ENCODE peak calls at places on chromosomes 1 and 21, in nine cellular contexts. W, S, A, Z, R, Q, J, C and L are unnamed samples.

GRCh38 chr1:109163549-109163948 is 49.6 kb downstream of the ELAPOR1 start:
- DNase-seq in S (no peak), J (no peak), Q (no peak), R (no peak), A (no peak), Z (no peak), W (no peak), C (no peak), L (no peak)

GRCh38 chr1:115829947-115830346 is 11.0 kb downstream of the NHLH2 start:
- DNase-seq in R (no peak), Q (no peak), C (no peak), Z (no peak), S (no peak), A (no peak), W (no peak), J (no peak), L (no peak)

GRCh38 chr1:201468501-201468843 is 516 bp downstream of the PHLDA3 start:
- DNase-seq in A (no peak), J (no peak), S (peak), Z (no peak), W (peak), R (peak), Q (no peak), C (peak), L (no peak)

GRCh38 chr1:10771789-10772188 is 24.7 kb downstream of the CASZ1 start:
- DNase-seq in Z (no peak), C (no peak), A (no peak), R (no peak), W (peak), J (no peak), Q (no peak), S (no peak), L (no peak)

GRCh38 chr1:8097077-8097799 is 71.1 kb upstream of the ERRFI1 start:
- DNase-seq in S (no peak), C (peak), Z (no peak), R (no peak), J (peak), W (peak), Q (no peak), A (no peak), L (peak)

GRCh38 chr1:229383188-229383587 is 40.3 kb upstream of the CCSAP start:
- DNase-seq in S (no peak), Q (no peak), A (no peak), Z (no peak), J (no peak), R (no peak), W (no peak), C (no peak), L (no peak)

GRCh38 chr21:17613242-17613676 is 558 bp upstream of the BTG3 start:
- DNase-seq in S (peak), R (no peak), Q (no peak), Z (peak), C (peak), A (no peak), W (peak), J (peak), L (peak)

GRCh38 chr21:42561742-42562141 is 48.1 kb downstream of the SLC37A1 start:
- DNase-seq in R (no peak), W (peak), J (no peak), C (no peak), A (no peak), Z (no peak), S (peak), Q (no peak), L (peak)

GRCh38 chr1:156549390-156549789 is 23.0 kb downstream of the IQGAP3 start:
- DNase-seq in A (no peak), Q (no peak), W (no peak), J (no peak), R (no peak), Z (no peak), C (no peak), S (no peak), L (no peak)

GRCh38 chr1:202656951-202657646 is 53.2 kb downstream of the SYT2 start:
- DNase-seq in J (no peak), W (no peak), S (no peak), R (no peak), Z (peak), Q (peak), A (no peak), C (peak), L (no peak)